ENCODE peak calls at places on chromosomes 12 and 14, in seven cellular contexts. E, X, S, H, F, G and R are unnamed samples.

GRCh38 chr14:100065161-100065871 is at the start of gene EVL:
- DNase-seq in G (peak; percentile 91), S (no peak), H (no peak), X (no peak), F (peak; percentile 90), E (no peak), R (peak; percentile 25)

GRCh38 chr14:105563347-105563737 is 37.0 kb downstream of the TMEM121 start:
- DNase-seq in G (no peak), X (no peak), H (no peak), F (no peak), S (no peak), E (no peak), R (no peak)

GRCh38 chr12:53538209-53538689 is 31.0 kb upstream of the NPFF start:
- DNase-seq in X (peak; percentile 18), S (no peak), F (no peak), H (no peak), G (no peak), E (no peak), R (no peak)

GRCh38 chr12:49091056-49091835 is 3.4 kb downstream of the DHH start:
- DNase-seq in X (no peak), G (peak; percentile 14), S (no peak), H (no peak), E (peak; percentile 14), F (no peak), R (no peak)

GRCh38 chr14:52079239-52079956 is 10.5 kb upstream of the NID2 start:
- DNase-seq in E (no peak), S (no peak), F (no peak), X (peak; percentile 13), H (peak; percentile 60), G (no peak), R (no peak)

GRCh38 chr12:2523317-2523716 is 271.5 kb upstream of the FKBP4 start:
- DNase-seq in F (no peak), G (no peak), E (no peak), H (no peak), S (no peak), X (no peak), R (no peak)

GRCh38 chr14:75340921-75341320 is 62.3 kb downstream of the FOS start:
- DNase-seq in X (no peak), H (no peak), G (no peak), E (no peak), F (no peak), S (no peak), R (no peak)

GRCh38 chr12:130849561-130850417 is 10.7 kb upstream of the STX2 start:
- DNase-seq in X (no peak), E (peak; percentile 94), G (no peak), H (no peak), F (no peak), S (no peak), R (no peak)